ENCODE peak calls at places on chromosome 14, in eight cellular contexts. One of them, this sample, is unnamed.

GRCh38 chr14:61571931-61572330 is 123.4 kb upstream of the HIF1A start:
- ATAC-seq in Right ventricle myocardium superior: no peak
- ATAC-seq in HepG2: no peak
- ATAC-seq in sciatic nerve: no peak
- ATAC-seq in pancreas: no peak
- ATAC-seq in activated CD8-positive, alpha-beta memory T cell treated with anti-CD3 and anti-CD28 coated beads, Interleukin-2, amount 10 ng/mL, durations not matched to agents 7 days and 5 days: no peak
- ATAC-seq in heart left ventricle: no peak
- ATAC-seq in activated naive CD8-positive, alpha-beta T cell treated with anti-CD3 and anti-CD28 coated beads, Interleukin-2, amount 50 U/mL, for 24 hours: no peak
- ATAC-seq in this sample: no peak

GRCh38 chr14:68692916-68693771 is 99.7 kb downstream of the ZFP36L1 start:
- ATAC-seq in Right ventricle myocardium superior: peak
- ATAC-seq in HepG2: no peak
- ATAC-seq in sciatic nerve: peak
- ATAC-seq in pancreas: no peak
- ATAC-seq in activated CD8-positive, alpha-beta memory T cell treated with anti-CD3 and anti-CD28 coated beads, Interleukin-2, amount 10 ng/mL, durations not matched to agents 7 days and 5 days: no peak
- ATAC-seq in heart left ventricle: no peak
- ATAC-seq in activated naive CD8-positive, alpha-beta T cell treated with anti-CD3 and anti-CD28 coated beads, Interleukin-2, amount 50 U/mL, for 24 hours: no peak
- ATAC-seq in this sample: peak

GRCh38 chr14:90506748-90507147 is 109.9 kb downstream of the CALM1 start:
- ATAC-seq in Right ventricle myocardium superior: no peak
- ATAC-seq in HepG2: no peak
- ATAC-seq in sciatic nerve: no peak
- ATAC-seq in pancreas: no peak
- ATAC-seq in activated CD8-positive, alpha-beta memory T cell treated with anti-CD3 and anti-CD28 coated beads, Interleukin-2, amount 10 ng/mL, durations not matched to agents 7 days and 5 days: no peak
- ATAC-seq in heart left ventricle: no peak
- ATAC-seq in activated naive CD8-positive, alpha-beta T cell treated with anti-CD3 and anti-CD28 coated beads, Interleukin-2, amount 50 U/mL, for 24 hours: no peak
- ATAC-seq in this sample: no peak

GRCh38 chr14:33958616-33959226 is 7.8 kb upstream of the EGLN3 start:
- ATAC-seq in Right ventricle myocardium superior: peak
- ATAC-seq in HepG2: peak
- ATAC-seq in sciatic nerve: no peak
- ATAC-seq in pancreas: no peak
- ATAC-seq in activated CD8-positive, alpha-beta memory T cell treated with anti-CD3 and anti-CD28 coated beads, Interleukin-2, amount 10 ng/mL, durations not matched to agents 7 days and 5 days: no peak
- ATAC-seq in heart left ventricle: peak
- ATAC-seq in activated naive CD8-positive, alpha-beta T cell treated with anti-CD3 and anti-CD28 coated beads, Interleukin-2, amount 50 U/mL, for 24 hours: no peak
- ATAC-seq in this sample: no peak

GRCh38 chr14:74628418-74628817 is 16.4 kb upstream of the LTBP2 start:
- ATAC-seq in Right ventricle myocardium superior: no peak
- ATAC-seq in HepG2: peak
- ATAC-seq in sciatic nerve: no peak
- ATAC-seq in pancreas: no peak
- ATAC-seq in activated CD8-positive, alpha-beta memory T cell treated with anti-CD3 and anti-CD28 coated beads, Interleukin-2, amount 10 ng/mL, durations not matched to agents 7 days and 5 days: no peak
- ATAC-seq in heart left ventricle: no peak
- ATAC-seq in activated naive CD8-positive, alpha-beta T cell treated with anti-CD3 and anti-CD28 coated beads, Interleukin-2, amount 50 U/mL, for 24 hours: no peak
- ATAC-seq in this sample: no peak

GRCh38 chr14:75141967-75142366 is 15.1 kb upstream of the NEK9 start:
- ATAC-seq in Right ventricle myocardium superior: no peak
- ATAC-seq in HepG2: peak
- ATAC-seq in sciatic nerve: no peak
- ATAC-seq in pancreas: no peak
- ATAC-seq in activated CD8-positive, alpha-beta memory T cell treated with anti-CD3 and anti-CD28 coated beads, Interleukin-2, amount 10 ng/mL, durations not matched to agents 7 days and 5 days: peak
- ATAC-seq in heart left ventricle: peak
- ATAC-seq in activated naive CD8-positive, alpha-beta T cell treated with anti-CD3 and anti-CD28 coated beads, Interleukin-2, amount 50 U/mL, for 24 hours: no peak
- ATAC-seq in this sample: no peak

GRCh38 chr14:70663707-70664179 is 22.0 kb downstream of the TTC9 start:
- ATAC-seq in Right ventricle myocardium superior: peak
- ATAC-seq in HepG2: no peak
- ATAC-seq in sciatic nerve: no peak
- ATAC-seq in pancreas: no peak
- ATAC-seq in activated CD8-positive, alpha-beta memory T cell treated with anti-CD3 and anti-CD28 coated beads, Interleukin-2, amount 10 ng/mL, durations not matched to agents 7 days and 5 days: no peak
- ATAC-seq in heart left ventricle: peak
- ATAC-seq in activated naive CD8-positive, alpha-beta T cell treated with anti-CD3 and anti-CD28 coated beads, Interleukin-2, amount 50 U/mL, for 24 hours: no peak
- ATAC-seq in this sample: no peak

GRCh38 chr14:73237786-73238261 is 518 bp downstream of the PAPLN start:
- ATAC-seq in Right ventricle myocardium superior: peak
- ATAC-seq in HepG2: peak
- ATAC-seq in sciatic nerve: no peak
- ATAC-seq in pancreas: peak
- ATAC-seq in activated CD8-positive, alpha-beta memory T cell treated with anti-CD3 and anti-CD28 coated beads, Interleukin-2, amount 10 ng/mL, durations not matched to agents 7 days and 5 days: peak
- ATAC-seq in heart left ventricle: no peak
- ATAC-seq in activated naive CD8-positive, alpha-beta T cell treated with anti-CD3 and anti-CD28 coated beads, Interleukin-2, amount 50 U/mL, for 24 hours: no peak
- ATAC-seq in this sample: peak

GRCh38 chr14:99538275-99538674 is 57.1 kb downstream of the CCNK start:
- ATAC-seq in Right ventricle myocardium superior: peak
- ATAC-seq in HepG2: peak
- ATAC-seq in sciatic nerve: no peak
- ATAC-seq in pancreas: no peak
- ATAC-seq in activated CD8-positive, alpha-beta memory T cell treated with anti-CD3 and anti-CD28 coated beads, Interleukin-2, amount 10 ng/mL, durations not matched to agents 7 days and 5 days: no peak
- ATAC-seq in heart left ventricle: peak
- ATAC-seq in activated naive CD8-positive, alpha-beta T cell treated with anti-CD3 and anti-CD28 coated beads, Interleukin-2, amount 50 U/mL, for 24 hours: no peak
- ATAC-seq in this sample: no peak

GRCh38 chr14:75969126-75969525 is 12.7 kb downstream of the TGFB3 start:
- ATAC-seq in Right ventricle myocardium superior: no peak
- ATAC-seq in HepG2: no peak
- ATAC-seq in sciatic nerve: peak
- ATAC-seq in pancreas: no peak
- ATAC-seq in activated CD8-positive, alpha-beta memory T cell treated with anti-CD3 and anti-CD28 coated beads, Interleukin-2, amount 10 ng/mL, durations not matched to agents 7 days and 5 days: no peak
- ATAC-seq in heart left ventricle: no peak
- ATAC-seq in activated naive CD8-positive, alpha-beta T cell treated with anti-CD3 and anti-CD28 coated beads, Interleukin-2, amount 50 U/mL, for 24 hours: no peak
- ATAC-seq in this sample: no peak

GRCh38 chr14:86038401-86038985 is 508.5 kb downstream of the FLRT2 start:
- ATAC-seq in Right ventricle myocardium superior: no peak
- ATAC-seq in HepG2: peak
- ATAC-seq in sciatic nerve: peak
- ATAC-seq in pancreas: peak
- ATAC-seq in activated CD8-positive, alpha-beta memory T cell treated with anti-CD3 and anti-CD28 coated beads, Interleukin-2, amount 10 ng/mL, durations not matched to agents 7 days and 5 days: peak
- ATAC-seq in heart left ventricle: no peak
- ATAC-seq in activated naive CD8-positive, alpha-beta T cell treated with anti-CD3 and anti-CD28 coated beads, Interleukin-2, amount 50 U/mL, for 24 hours: peak
- ATAC-seq in this sample: no peak

GRCh38 chr14:58414845-58415244 is 12.5 kb downstream of the TIMM9 start:
- ATAC-seq in Right ventricle myocardium superior: peak
- ATAC-seq in HepG2: peak
- ATAC-seq in sciatic nerve: no peak
- ATAC-seq in pancreas: no peak
- ATAC-seq in activated CD8-positive, alpha-beta memory T cell treated with anti-CD3 and anti-CD28 coated beads, Interleukin-2, amount 10 ng/mL, durations not matched to agents 7 days and 5 days: no peak
- ATAC-seq in heart left ventricle: peak
- ATAC-seq in activated naive CD8-positive, alpha-beta T cell treated with anti-CD3 and anti-CD28 coated beads, Interleukin-2, amount 50 U/mL, for 24 hours: peak
- ATAC-seq in this sample: no peak

GRCh38 chr14:46653031-46653775 is 1.6 kb upstream of the RPL10L start:
- ATAC-seq in Right ventricle myocardium superior: no peak
- ATAC-seq in HepG2: no peak
- ATAC-seq in sciatic nerve: no peak
- ATAC-seq in pancreas: no peak
- ATAC-seq in activated CD8-positive, alpha-beta memory T cell treated with anti-CD3 and anti-CD28 coated beads, Interleukin-2, amount 10 ng/mL, durations not matched to agents 7 days and 5 days: no peak
- ATAC-seq in heart left ventricle: no peak
- ATAC-seq in activated naive CD8-positive, alpha-beta T cell treated with anti-CD3 and anti-CD28 coated beads, Interleukin-2, amount 50 U/mL, for 24 hours: no peak
- ATAC-seq in this sample: no peak

GRCh38 chr14:77565289-77566081 is 51.0 kb downstream of the SPTLC2 start:
- ATAC-seq in Right ventricle myocardium superior: peak
- ATAC-seq in HepG2: no peak
- ATAC-seq in sciatic nerve: peak
- ATAC-seq in pancreas: no peak
- ATAC-seq in activated CD8-positive, alpha-beta memory T cell treated with anti-CD3 and anti-CD28 coated beads, Interleukin-2, amount 10 ng/mL, durations not matched to agents 7 days and 5 days: no peak
- ATAC-seq in heart left ventricle: peak
- ATAC-seq in activated naive CD8-positive, alpha-beta T cell treated with anti-CD3 and anti-CD28 coated beads, Interleukin-2, amount 50 U/mL, for 24 hours: peak
- ATAC-seq in this sample: no peak

GRCh38 chr14:88863167-88863566 is 38.7 kb downstream of the TTC8 start:
- ATAC-seq in Right ventricle myocardium superior: no peak
- ATAC-seq in HepG2: no peak
- ATAC-seq in sciatic nerve: no peak
- ATAC-seq in pancreas: no peak
- ATAC-seq in activated CD8-positive, alpha-beta memory T cell treated with anti-CD3 and anti-CD28 coated beads, Interleukin-2, amount 10 ng/mL, durations not matched to agents 7 days and 5 days: no peak
- ATAC-seq in heart left ventricle: no peak
- ATAC-seq in activated naive CD8-positive, alpha-beta T cell treated with anti-CD3 and anti-CD28 coated beads, Interleukin-2, amount 50 U/mL, for 24 hours: no peak
- ATAC-seq in this sample: no peak

GRCh38 chr14:32298346-32298745 is 30.8 kb upstream of the AKAP6 start:
- ATAC-seq in Right ventricle myocardium superior: peak
- ATAC-seq in HepG2: no peak
- ATAC-seq in sciatic nerve: no peak
- ATAC-seq in pancreas: no peak
- ATAC-seq in activated CD8-positive, alpha-beta memory T cell treated with anti-CD3 and anti-CD28 coated beads, Interleukin-2, amount 10 ng/mL, durations not matched to agents 7 days and 5 days: no peak
- ATAC-seq in heart left ventricle: peak
- ATAC-seq in activated naive CD8-positive, alpha-beta T cell treated with anti-CD3 and anti-CD28 coated beads, Interleukin-2, amount 50 U/mL, for 24 hours: no peak
- ATAC-seq in this sample: no peak

GRCh38 chr14:103138483-103139370 is 15.5 kb downstream of the TNFAIP2 start:
- ATAC-seq in Right ventricle myocardium superior: peak
- ATAC-seq in HepG2: peak
- ATAC-seq in sciatic nerve: peak
- ATAC-seq in pancreas: no peak
- ATAC-seq in activated CD8-positive, alpha-beta memory T cell treated with anti-CD3 and anti-CD28 coated beads, Interleukin-2, amount 10 ng/mL, durations not matched to agents 7 days and 5 days: no peak
- ATAC-seq in heart left ventricle: no peak
- ATAC-seq in activated naive CD8-positive, alpha-beta T cell treated with anti-CD3 and anti-CD28 coated beads, Interleukin-2, amount 50 U/mL, for 24 hours: no peak
- ATAC-seq in this sample: no peak

GRCh38 chr14:100256339-100256895 is 17.5 kb downstream of the YY1 start:
- ATAC-seq in Right ventricle myocardium superior: no peak
- ATAC-seq in HepG2: no peak
- ATAC-seq in sciatic nerve: no peak
- ATAC-seq in pancreas: no peak
- ATAC-seq in activated CD8-positive, alpha-beta memory T cell treated with anti-CD3 and anti-CD28 coated beads, Interleukin-2, amount 10 ng/mL, durations not matched to agents 7 days and 5 days: no peak
- ATAC-seq in heart left ventricle: no peak
- ATAC-seq in activated naive CD8-positive, alpha-beta T cell treated with anti-CD3 and anti-CD28 coated beads, Interleukin-2, amount 50 U/mL, for 24 hours: no peak
- ATAC-seq in this sample: no peak

GRCh38 chr14:70061108-70061507 is 127.6 kb downstream of the SLC8A3 start:
- ATAC-seq in Right ventricle myocardium superior: no peak
- ATAC-seq in HepG2: no peak
- ATAC-seq in sciatic nerve: no peak
- ATAC-seq in pancreas: no peak
- ATAC-seq in activated CD8-positive, alpha-beta memory T cell treated with anti-CD3 and anti-CD28 coated beads, Interleukin-2, amount 10 ng/mL, durations not matched to agents 7 days and 5 days: no peak
- ATAC-seq in heart left ventricle: no peak
- ATAC-seq in activated naive CD8-positive, alpha-beta T cell treated with anti-CD3 and anti-CD28 coated beads, Interleukin-2, amount 50 U/mL, for 24 hours: no peak
- ATAC-seq in this sample: no peak

GRCh38 chr14:97994020-97994531 is 1196.9 kb downstream of the VRK1 start:
- ATAC-seq in Right ventricle myocardium superior: no peak
- ATAC-seq in HepG2: no peak
- ATAC-seq in sciatic nerve: no peak
- ATAC-seq in pancreas: no peak
- ATAC-seq in activated CD8-positive, alpha-beta memory T cell treated with anti-CD3 and anti-CD28 coated beads, Interleukin-2, amount 10 ng/mL, durations not matched to agents 7 days and 5 days: peak
- ATAC-seq in heart left ventricle: no peak
- ATAC-seq in activated naive CD8-positive, alpha-beta T cell treated with anti-CD3 and anti-CD28 coated beads, Interleukin-2, amount 50 U/mL, for 24 hours: peak
- ATAC-seq in this sample: no peak

GRCh38 chr14:68628605-68629310 is 164.1 kb downstream of the ZFP36L1 start:
- ATAC-seq in Right ventricle myocardium superior: no peak
- ATAC-seq in HepG2: no peak
- ATAC-seq in sciatic nerve: no peak
- ATAC-seq in pancreas: peak
- ATAC-seq in activated CD8-positive, alpha-beta memory T cell treated with anti-CD3 and anti-CD28 coated beads, Interleukin-2, amount 10 ng/mL, durations not matched to agents 7 days and 5 days: peak
- ATAC-seq in heart left ventricle: no peak
- ATAC-seq in activated naive CD8-positive, alpha-beta T cell treated with anti-CD3 and anti-CD28 coated beads, Interleukin-2, amount 50 U/mL, for 24 hours: no peak
- ATAC-seq in this sample: no peak

GRCh38 chr14:66360526-66360925 is 125.6 kb upstream of the CCDC196 start:
- ATAC-seq in Right ventricle myocardium superior: no peak
- ATAC-seq in HepG2: no peak
- ATAC-seq in sciatic nerve: no peak
- ATAC-seq in pancreas: no peak
- ATAC-seq in activated CD8-positive, alpha-beta memory T cell treated with anti-CD3 and anti-CD28 coated beads, Interleukin-2, amount 10 ng/mL, durations not matched to agents 7 days and 5 days: no peak
- ATAC-seq in heart left ventricle: no peak
- ATAC-seq in activated naive CD8-positive, alpha-beta T cell treated with anti-CD3 and anti-CD28 coated beads, Interleukin-2, amount 50 U/mL, for 24 hours: no peak
- ATAC-seq in this sample: no peak

GRCh38 chr14:25908707-25909106 is 689.1 kb downstream of the NOVA1 start:
- ATAC-seq in Right ventricle myocardium superior: no peak
- ATAC-seq in HepG2: no peak
- ATAC-seq in sciatic nerve: no peak
- ATAC-seq in pancreas: no peak
- ATAC-seq in activated CD8-positive, alpha-beta memory T cell treated with anti-CD3 and anti-CD28 coated beads, Interleukin-2, amount 10 ng/mL, durations not matched to agents 7 days and 5 days: no peak
- ATAC-seq in heart left ventricle: no peak
- ATAC-seq in activated naive CD8-positive, alpha-beta T cell treated with anti-CD3 and anti-CD28 coated beads, Interleukin-2, amount 50 U/mL, for 24 hours: no peak
- ATAC-seq in this sample: no peak

GRCh38 chr14:102234331-102235264 is 70.4 kb downstream of the MOK start:
- ATAC-seq in Right ventricle myocardium superior: peak
- ATAC-seq in HepG2: peak
- ATAC-seq in sciatic nerve: peak
- ATAC-seq in pancreas: peak
- ATAC-seq in activated CD8-positive, alpha-beta memory T cell treated with anti-CD3 and anti-CD28 coated beads, Interleukin-2, amount 10 ng/mL, durations not matched to agents 7 days and 5 days: no peak
- ATAC-seq in heart left ventricle: peak
- ATAC-seq in activated naive CD8-positive, alpha-beta T cell treated with anti-CD3 and anti-CD28 coated beads, Interleukin-2, amount 50 U/mL, for 24 hours: no peak
- ATAC-seq in this sample: peak

GRCh38 chr14:95320076-95320895 is 578 bp upstream of the CLMN start:
- ATAC-seq in Right ventricle myocardium superior: peak
- ATAC-seq in HepG2: no peak
- ATAC-seq in sciatic nerve: peak
- ATAC-seq in pancreas: peak
- ATAC-seq in activated CD8-positive, alpha-beta memory T cell treated with anti-CD3 and anti-CD28 coated beads, Interleukin-2, amount 10 ng/mL, durations not matched to agents 7 days and 5 days: peak
- ATAC-seq in heart left ventricle: no peak
- ATAC-seq in activated naive CD8-positive, alpha-beta T cell treated with anti-CD3 and anti-CD28 coated beads, Interleukin-2, amount 50 U/mL, for 24 hours: no peak
- ATAC-seq in this sample: peak

GRCh38 chr14:64755661-64756265 is 51.5 kb downstream of the PLEKHG3 start:
- ATAC-seq in Right ventricle myocardium superior: no peak
- ATAC-seq in HepG2: no peak
- ATAC-seq in sciatic nerve: no peak
- ATAC-seq in pancreas: no peak
- ATAC-seq in activated CD8-positive, alpha-beta memory T cell treated with anti-CD3 and anti-CD28 coated beads, Interleukin-2, amount 10 ng/mL, durations not matched to agents 7 days and 5 days: peak
- ATAC-seq in heart left ventricle: no peak
- ATAC-seq in activated naive CD8-positive, alpha-beta T cell treated with anti-CD3 and anti-CD28 coated beads, Interleukin-2, amount 50 U/mL, for 24 hours: peak
- ATAC-seq in this sample: no peak

GRCh38 chr14:23562822-23563472 is 4.6 kb downstream of the AP1G2 start:
- ATAC-seq in Right ventricle myocardium superior: peak
- ATAC-seq in HepG2: peak
- ATAC-seq in sciatic nerve: no peak
- ATAC-seq in pancreas: no peak
- ATAC-seq in activated CD8-positive, alpha-beta memory T cell treated with anti-CD3 and anti-CD28 coated beads, Interleukin-2, amount 10 ng/mL, durations not matched to agents 7 days and 5 days: no peak
- ATAC-seq in heart left ventricle: no peak
- ATAC-seq in activated naive CD8-positive, alpha-beta T cell treated with anti-CD3 and anti-CD28 coated beads, Interleukin-2, amount 50 U/mL, for 24 hours: no peak
- ATAC-seq in this sample: peak

GRCh38 chr14:22096511-22096890 is 422.9 kb upstream of the OR4E1 start:
- ATAC-seq in Right ventricle myocardium superior: no peak
- ATAC-seq in HepG2: no peak
- ATAC-seq in sciatic nerve: no peak
- ATAC-seq in pancreas: no peak
- ATAC-seq in activated CD8-positive, alpha-beta memory T cell treated with anti-CD3 and anti-CD28 coated beads, Interleukin-2, amount 10 ng/mL, durations not matched to agents 7 days and 5 days: peak
- ATAC-seq in heart left ventricle: no peak
- ATAC-seq in activated naive CD8-positive, alpha-beta T cell treated with anti-CD3 and anti-CD28 coated beads, Interleukin-2, amount 50 U/mL, for 24 hours: no peak
- ATAC-seq in this sample: no peak

GRCh38 chr14:94051779-94052178 is 25.6 kb downstream of the OTUB2 start:
- ATAC-seq in Right ventricle myocardium superior: peak
- ATAC-seq in HepG2: no peak
- ATAC-seq in sciatic nerve: no peak
- ATAC-seq in pancreas: no peak
- ATAC-seq in activated CD8-positive, alpha-beta memory T cell treated with anti-CD3 and anti-CD28 coated beads, Interleukin-2, amount 10 ng/mL, durations not matched to agents 7 days and 5 days: no peak
- ATAC-seq in heart left ventricle: peak
- ATAC-seq in activated naive CD8-positive, alpha-beta T cell treated with anti-CD3 and anti-CD28 coated beads, Interleukin-2, amount 50 U/mL, for 24 hours: no peak
- ATAC-seq in this sample: no peak

GRCh38 chr14:104294628-104294982 is 156.2 kb downstream of the KIF26A start:
- ATAC-seq in Right ventricle myocardium superior: no peak
- ATAC-seq in HepG2: no peak
- ATAC-seq in sciatic nerve: no peak
- ATAC-seq in pancreas: no peak
- ATAC-seq in activated CD8-positive, alpha-beta memory T cell treated with anti-CD3 and anti-CD28 coated beads, Interleukin-2, amount 10 ng/mL, durations not matched to agents 7 days and 5 days: no peak
- ATAC-seq in heart left ventricle: no peak
- ATAC-seq in activated naive CD8-positive, alpha-beta T cell treated with anti-CD3 and anti-CD28 coated beads, Interleukin-2, amount 50 U/mL, for 24 hours: no peak
- ATAC-seq in this sample: no peak

GRCh38 chr14:73238941-73239340 is 1.6 kb downstream of the PAPLN start:
- ATAC-seq in Right ventricle myocardium superior: peak
- ATAC-seq in HepG2: peak
- ATAC-seq in sciatic nerve: peak
- ATAC-seq in pancreas: no peak
- ATAC-seq in activated CD8-positive, alpha-beta memory T cell treated with anti-CD3 and anti-CD28 coated beads, Interleukin-2, amount 10 ng/mL, durations not matched to agents 7 days and 5 days: no peak
- ATAC-seq in heart left ventricle: no peak
- ATAC-seq in activated naive CD8-positive, alpha-beta T cell treated with anti-CD3 and anti-CD28 coated beads, Interleukin-2, amount 50 U/mL, for 24 hours: no peak
- ATAC-seq in this sample: no peak

GRCh38 chr14:35915185-35915584 is 89.0 kb downstream of the BRMS1L start:
- ATAC-seq in Right ventricle myocardium superior: no peak
- ATAC-seq in HepG2: no peak
- ATAC-seq in sciatic nerve: no peak
- ATAC-seq in pancreas: no peak
- ATAC-seq in activated CD8-positive, alpha-beta memory T cell treated with anti-CD3 and anti-CD28 coated beads, Interleukin-2, amount 10 ng/mL, durations not matched to agents 7 days and 5 days: no peak
- ATAC-seq in heart left ventricle: no peak
- ATAC-seq in activated naive CD8-positive, alpha-beta T cell treated with anti-CD3 and anti-CD28 coated beads, Interleukin-2, amount 50 U/mL, for 24 hours: no peak
- ATAC-seq in this sample: no peak

GRCh38 chr14:61396279-61396678 is 74.9 kb downstream of the PRKCH start:
- ATAC-seq in Right ventricle myocardium superior: no peak
- ATAC-seq in HepG2: no peak
- ATAC-seq in sciatic nerve: no peak
- ATAC-seq in pancreas: no peak
- ATAC-seq in activated CD8-positive, alpha-beta memory T cell treated with anti-CD3 and anti-CD28 coated beads, Interleukin-2, amount 10 ng/mL, durations not matched to agents 7 days and 5 days: peak
- ATAC-seq in heart left ventricle: no peak
- ATAC-seq in activated naive CD8-positive, alpha-beta T cell treated with anti-CD3 and anti-CD28 coated beads, Interleukin-2, amount 50 U/mL, for 24 hours: no peak
- ATAC-seq in this sample: no peak

GRCh38 chr14:37924622-37925021 is 283.1 kb upstream of the SSTR1 start:
- ATAC-seq in Right ventricle myocardium superior: no peak
- ATAC-seq in HepG2: peak
- ATAC-seq in sciatic nerve: no peak
- ATAC-seq in pancreas: no peak
- ATAC-seq in activated CD8-positive, alpha-beta memory T cell treated with anti-CD3 and anti-CD28 coated beads, Interleukin-2, amount 10 ng/mL, durations not matched to agents 7 days and 5 days: no peak
- ATAC-seq in heart left ventricle: no peak
- ATAC-seq in activated naive CD8-positive, alpha-beta T cell treated with anti-CD3 and anti-CD28 coated beads, Interleukin-2, amount 50 U/mL, for 24 hours: no peak
- ATAC-seq in this sample: no peak